ENCODE peak calls at places on chromosomes 11 and 22, in six cellular contexts. One of them, this sample, is unnamed.

GRCh38 chr22:29799217-29799680 is 32.1 kb downstream of the UQCR10 start:
- DNase-seq in SK-N-SH: peak; percentile 71
- DNase-seq in HCT116: peak; percentile 58
- DNase-seq in K562: peak; percentile 74
- DNase-seq in GM12878: no peak
- DNase-seq in H1: no peak
- DNase-seq in this sample: no peak

GRCh38 chr11:99197477-99197876 is 176.7 kb downstream of the CNTN5 start:
- DNase-seq in SK-N-SH: no peak
- DNase-seq in HCT116: no peak
- DNase-seq in K562: no peak
- DNase-seq in GM12878: no peak
- DNase-seq in H1: no peak
- DNase-seq in this sample: no peak

GRCh38 chr11:78744202-78744601 is 169.5 kb upstream of the NARS2 start:
- DNase-seq in SK-N-SH: no peak
- DNase-seq in HCT116: no peak
- DNase-seq in K562: no peak
- DNase-seq in GM12878: no peak
- DNase-seq in H1: no peak
- DNase-seq in this sample: no peak

GRCh38 chr11:31821779-31822574 is 10.9 kb upstream of the PAX6 start:
- DNase-seq in SK-N-SH: peak; percentile 16
- DNase-seq in HCT116: no peak
- DNase-seq in K562: no peak
- DNase-seq in GM12878: no peak
- DNase-seq in H1: no peak
- DNase-seq in this sample: no peak

GRCh38 chr11:68099474-68100405 is 21.4 kb downstream of the CHKA start:
- DNase-seq in SK-N-SH: peak; percentile 57
- DNase-seq in HCT116: no peak
- DNase-seq in K562: peak; percentile 33
- DNase-seq in GM12878: peak; percentile 52
- DNase-seq in H1: no peak
- DNase-seq in this sample: no peak

GRCh38 chr22:47605441-47605840 is 843.0 kb downstream of the TBC1D22A start:
- DNase-seq in SK-N-SH: peak; percentile 62
- DNase-seq in HCT116: no peak
- DNase-seq in K562: no peak
- DNase-seq in GM12878: no peak
- DNase-seq in H1: no peak
- DNase-seq in this sample: no peak

GRCh38 chr11:63761870-63762661 is 6.5 kb downstream of the ZFTA start:
- DNase-seq in SK-N-SH: peak; percentile 38
- DNase-seq in HCT116: no peak
- DNase-seq in K562: no peak
- DNase-seq in GM12878: no peak
- DNase-seq in H1: peak; percentile 82
- DNase-seq in this sample: peak; percentile 80

GRCh38 chr11:46121724-46122477 is 647 bp upstream of the PHF21A start:
- DNase-seq in SK-N-SH: peak; percentile 79
- DNase-seq in HCT116: peak; percentile 87
- DNase-seq in K562: peak; percentile 63
- DNase-seq in GM12878: no peak
- DNase-seq in H1: no peak
- DNase-seq in this sample: peak; percentile 87

GRCh38 chr11:86696004-86696403 is 23.6 kb upstream of the ME3 start:
- DNase-seq in SK-N-SH: no peak
- DNase-seq in HCT116: peak; percentile 27
- DNase-seq in K562: no peak
- DNase-seq in GM12878: no peak
- DNase-seq in H1: no peak
- DNase-seq in this sample: no peak

GRCh38 chr11:45094958-45095690 is 51.3 kb upstream of the PRDM11 start:
- DNase-seq in SK-N-SH: no peak
- DNase-seq in HCT116: no peak
- DNase-seq in K562: no peak
- DNase-seq in GM12878: no peak
- DNase-seq in H1: no peak
- DNase-seq in this sample: no peak

GRCh38 chr11:111923351-111923788 is 4.7 kb downstream of the C11orf52 start:
- DNase-seq in SK-N-SH: no peak
- DNase-seq in HCT116: no peak
- DNase-seq in K562: no peak
- DNase-seq in GM12878: no peak
- DNase-seq in H1: no peak
- DNase-seq in this sample: no peak

GRCh38 chr11:133904818-133905515 is 51.8 kb downstream of the IGSF9B start:
- DNase-seq in SK-N-SH: no peak
- DNase-seq in HCT116: no peak
- DNase-seq in K562: no peak
- DNase-seq in GM12878: no peak
- DNase-seq in H1: no peak
- DNase-seq in this sample: no peak

GRCh38 chr11:9972917-9973504 is 309.1 kb downstream of the SWAP70 start:
- DNase-seq in SK-N-SH: peak; percentile 67
- DNase-seq in HCT116: peak; percentile 16
- DNase-seq in K562: peak; percentile 39
- DNase-seq in GM12878: no peak
- DNase-seq in H1: no peak
- DNase-seq in this sample: no peak

GRCh38 chr11:14449302-14449714 is 50.3 kb downstream of the COPB1 start:
- DNase-seq in SK-N-SH: peak; percentile 5
- DNase-seq in HCT116: no peak
- DNase-seq in K562: no peak
- DNase-seq in GM12878: no peak
- DNase-seq in H1: no peak
- DNase-seq in this sample: no peak

GRCh38 chr22:36220457-36220921 is 18.8 kb downstream of the APOL2 start:
- DNase-seq in SK-N-SH: no peak
- DNase-seq in HCT116: no peak
- DNase-seq in K562: no peak
- DNase-seq in GM12878: no peak
- DNase-seq in H1: no peak
- DNase-seq in this sample: no peak

GRCh38 chr11:131370090-131370751 is at the start of gene NTM:
- DNase-seq in SK-N-SH: peak; percentile 57
- DNase-seq in HCT116: no peak
- DNase-seq in K562: no peak
- DNase-seq in GM12878: no peak
- DNase-seq in H1: no peak
- DNase-seq in this sample: no peak

GRCh38 chr11:69703711-69704507 is at the start of gene FGF19:
- DNase-seq in SK-N-SH: peak; percentile 67
- DNase-seq in HCT116: no peak
- DNase-seq in K562: peak; percentile 69
- DNase-seq in GM12878: no peak
- DNase-seq in H1: no peak
- DNase-seq in this sample: peak; percentile 52

GRCh38 chr11:34809191-34810106 is 106.7 kb downstream of the APIP start:
- DNase-seq in SK-N-SH: no peak
- DNase-seq in HCT116: no peak
- DNase-seq in K562: peak; percentile 55
- DNase-seq in GM12878: no peak
- DNase-seq in H1: no peak
- DNase-seq in this sample: no peak

DNA sequence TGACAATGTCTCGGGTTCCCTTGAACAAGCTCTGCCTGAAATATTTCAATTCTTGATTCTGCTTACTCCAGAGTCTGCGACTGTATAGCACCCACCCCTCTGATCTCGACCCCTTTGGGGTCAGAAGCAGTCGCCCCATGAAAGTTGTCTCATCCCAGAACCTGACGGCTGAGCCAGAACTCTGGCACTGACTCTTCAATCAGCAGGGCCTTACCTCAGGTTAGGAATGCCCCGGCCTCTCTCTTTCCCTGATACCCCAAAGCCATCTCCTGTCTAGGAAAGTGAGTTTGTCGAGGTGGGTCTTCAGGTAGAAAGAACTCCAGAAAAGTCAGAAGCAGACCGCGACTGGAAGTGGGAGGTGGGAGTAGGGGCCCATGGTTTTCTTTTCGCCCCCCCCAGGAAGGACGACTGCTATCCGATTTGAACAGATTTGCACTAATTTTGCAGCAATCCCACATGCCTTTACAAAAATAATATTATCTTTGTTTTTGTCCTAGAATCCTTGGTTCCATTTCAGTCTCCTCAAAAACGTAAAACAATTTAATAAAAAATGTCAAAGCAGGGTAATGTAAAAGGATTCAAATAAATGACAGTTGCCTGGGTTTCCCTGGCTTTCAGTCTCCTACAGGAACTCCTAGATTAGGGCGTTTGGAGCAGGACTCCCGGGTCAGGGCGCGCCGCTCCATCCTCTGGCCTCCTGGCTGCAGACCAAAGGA is 898 bp upstream of the ROBO3 start:
- DNase-seq in SK-N-SH: no peak
- DNase-seq in HCT116: no peak
- DNase-seq in K562: no peak
- DNase-seq in GM12878: no peak
- DNase-seq in H1: no peak
- DNase-seq in this sample: no peak
- H3K4me1 ChIP-seq in SK-N-SH: peaks cover 31% of the 10 kb centered on the region
- H3K4me1 ChIP-seq in HCT116: peaks cover 9% of the 10 kb centered on the region
- H3K4me1 ChIP-seq in K562: peaks cover 5% of the 10 kb centered on the region
- H3K4me1 ChIP-seq in GM12878: no peaks in the 10 kb centered on the region
- H3K4me1 ChIP-seq in H1: peaks cover 23% of the 10 kb centered on the region
- H3K4me1 ChIP-seq in this sample: peaks cover 1% of the 10 kb centered on the region

GRCh38 chr11:118623291-118623655 is 15.9 kb downstream of the PHLDB1 start:
- DNase-seq in SK-N-SH: peak; percentile 78
- DNase-seq in HCT116: no peak
- DNase-seq in K562: no peak
- DNase-seq in GM12878: no peak
- DNase-seq in H1: no peak
- DNase-seq in this sample: no peak

GRCh38 chr11:118621071-118621815 is 13.8 kb downstream of the PHLDB1 start:
- DNase-seq in SK-N-SH: peak; percentile 93
- DNase-seq in HCT116: peak; percentile 51
- DNase-seq in K562: peak; percentile 91
- DNase-seq in GM12878: no peak
- DNase-seq in H1: no peak
- DNase-seq in this sample: peak; percentile 75

GRCh38 chr11:118621898-118622375 is 14.5 kb downstream of the PHLDB1 start:
- DNase-seq in SK-N-SH: no peak
- DNase-seq in HCT116: no peak
- DNase-seq in K562: no peak
- DNase-seq in GM12878: no peak
- DNase-seq in H1: no peak
- DNase-seq in this sample: no peak

GRCh38 chr11:118620529-118621070 is 13.2 kb downstream of the PHLDB1 start:
- DNase-seq in SK-N-SH: no peak
- DNase-seq in HCT116: no peak
- DNase-seq in K562: peak; percentile 27
- DNase-seq in GM12878: no peak
- DNase-seq in H1: no peak
- DNase-seq in this sample: no peak

GRCh38 chr11:118622376-118623290 is 15.2 kb downstream of the PHLDB1 start:
- DNase-seq in SK-N-SH: peak; percentile 67
- DNase-seq in HCT116: peak; percentile 68
- DNase-seq in K562: no peak
- DNase-seq in GM12878: no peak
- DNase-seq in H1: no peak
- DNase-seq in this sample: no peak
- TF ChIP-seq YY1 in SK-N-SH: no peak
- TF ChIP-seq YY1 in HCT116: no peak
- TF ChIP-seq YY1 in K562: no peak
- TF ChIP-seq YY1 in GM12878: no peak
- TF ChIP-seq YY1 in H1: no peak
- TF ChIP-seq YY1 in this sample: no peak

DNA sequence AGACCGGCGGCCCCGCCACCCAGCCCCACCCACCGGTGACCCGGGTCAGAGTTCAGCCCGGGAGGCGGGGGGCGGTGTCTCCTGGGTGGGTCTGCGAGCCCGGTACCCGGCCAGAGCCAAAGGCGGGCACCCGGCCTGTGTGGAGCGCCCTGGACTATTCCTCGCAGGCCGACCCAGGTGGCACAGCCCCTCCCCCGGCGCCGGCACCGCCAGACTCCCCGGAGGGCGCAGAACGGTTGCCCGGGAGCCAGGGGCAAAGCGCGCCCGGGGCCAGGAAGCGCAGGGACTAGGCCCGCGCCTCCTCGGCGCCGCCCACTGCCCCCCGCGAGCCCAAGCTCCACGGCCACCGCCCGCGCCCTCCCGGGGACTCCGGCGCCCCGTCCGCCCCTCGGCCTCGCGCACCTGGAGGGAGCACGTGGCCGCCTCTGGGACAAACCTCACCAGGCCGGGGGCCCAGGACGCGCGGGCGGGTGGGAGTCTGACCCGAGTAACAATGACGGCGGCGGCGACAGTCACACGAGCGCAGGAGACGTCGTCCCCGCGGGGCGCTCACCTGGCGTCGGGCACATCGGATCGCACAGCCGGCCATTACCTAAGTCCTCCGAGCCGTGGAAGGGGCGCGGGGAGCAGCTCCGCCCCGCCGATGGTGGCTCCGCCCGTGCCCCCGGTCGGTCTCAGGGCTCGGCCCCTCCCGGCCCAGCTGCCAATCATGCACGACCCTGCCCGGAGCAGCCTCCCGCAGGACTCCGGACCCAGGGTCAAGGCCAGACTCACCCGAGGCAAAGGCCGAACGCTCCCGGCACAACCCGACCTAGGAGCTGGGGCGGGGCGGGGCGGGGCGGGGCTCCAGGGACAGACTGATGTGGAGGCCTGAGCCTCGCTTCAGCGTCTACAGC is 7.5 kb downstream of the PLXNB2 start:
- DNase-seq in SK-N-SH: no peak
- DNase-seq in HCT116: no peak
- DNase-seq in K562: peak; percentile 24
- DNase-seq in GM12878: no peak
- DNase-seq in H1: peak; percentile 59
- DNase-seq in this sample: no peak
- H3K4me1 ChIP-seq in SK-N-SH: peaks cover 44% of the 10 kb centered on the region
- H3K4me1 ChIP-seq in HCT116: peaks cover 99% of the 10 kb centered on the region
- H3K4me1 ChIP-seq in K562: peaks cover 14% of the 10 kb centered on the region
- H3K4me1 ChIP-seq in GM12878: peaks cover 41% of the 10 kb centered on the region
- H3K4me1 ChIP-seq in H1: peaks cover 35% of the 10 kb centered on the region
- H3K4me1 ChIP-seq in this sample: peaks cover 27% of the 10 kb centered on the region

DNA sequence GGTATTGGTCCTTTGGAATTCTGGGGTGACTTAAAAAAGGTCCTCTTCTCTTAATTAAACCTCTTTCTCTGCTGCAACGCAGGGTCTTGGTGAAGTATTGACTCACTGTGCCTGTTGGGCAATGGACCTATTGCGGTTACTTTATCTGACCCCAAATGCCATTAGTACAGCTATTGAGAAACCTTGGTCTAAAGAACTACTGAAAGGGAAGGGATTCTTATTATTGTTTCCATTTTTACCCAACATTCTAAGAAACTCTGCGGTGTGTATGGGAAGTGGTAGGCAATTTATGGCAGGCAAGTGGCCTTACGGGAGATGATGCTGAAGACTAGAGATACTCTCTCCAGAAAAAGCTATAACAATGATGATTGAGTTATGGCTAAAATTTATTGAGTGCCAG is 12.5 kb downstream of the SLC6A5 start:
- DNase-seq in SK-N-SH: no peak
- DNase-seq in HCT116: no peak
- DNase-seq in K562: no peak
- DNase-seq in GM12878: no peak
- DNase-seq in H1: no peak
- DNase-seq in this sample: no peak
- TF ChIP-seq YY1 in SK-N-SH: no peak
- TF ChIP-seq YY1 in HCT116: no peak
- TF ChIP-seq YY1 in K562: no peak
- TF ChIP-seq YY1 in GM12878: no peak
- TF ChIP-seq YY1 in H1: no peak
- TF ChIP-seq YY1 in this sample: no peak

This sample was measured in NT2/D1.